ENCODE peak calls at places on chromosome 19, in nine cellular contexts. Y is brain microvascular endothelial cell, I is hepatocyte, J is psoas muscle, R is esophagus squamous epithelium, E is lower lobe of right lung, M is tibial nerve, B is right cardiac atrium, Z is A673. T is an unnamed sample.

GRCh38 chr19:58305932-58306323 is 751 bp downstream of the ERVK3-1 start:
- DNase-seq in Y (no peak), I (peak), J (no peak), R (no peak), E (no peak), M (no peak), B (no peak), Z (no peak), T (no peak)

GRCh38 chr19:1239796-1240737 is 1.5 kb upstream of the ATP5F1D start:
- DNase-seq in Y (peak), I (peak), J (peak), R (no peak), E (peak), M (peak), B (peak), Z (peak), T (peak)

GRCh38 chr19:49094505-49095482 is 9.5 kb downstream of the SNRNP70 start:
- DNase-seq in Y (no peak), I (no peak), J (peak), R (no peak), E (no peak), M (no peak), B (peak), Z (no peak), T (no peak)

GRCh38 chr19:40461669-40462221 is 3.8 kb downstream of the BLVRB start:
- DNase-seq in Y (no peak), I (no peak), J (peak), R (no peak), E (peak), M (no peak), B (peak), Z (no peak), T (peak)

GRCh38 chr19:41531438-41532311 is 44.3 kb upstream of the CEACAM21 start:
- DNase-seq in Y (peak), I (no peak), J (peak), R (peak), E (peak), M (peak), B (peak), Z (peak), T (peak)

GRCh38 chr19:36041831-36042230 is 9.2 kb upstream of the CLIP3 start:
- DNase-seq in Y (peak), I (peak), J (no peak), R (no peak), E (no peak), M (no peak), B (no peak), Z (peak), T (no peak)

GRCh38 chr19:991174-991931 is 7.2 kb downstream of the WDR18 start:
- DNase-seq in Y (peak), I (no peak), J (peak), R (no peak), E (no peak), M (no peak), B (peak), Z (no peak), T (no peak)

GRCh38 chr19:31595521-31595920 is 246.3 kb upstream of the TSHZ3 start:
- DNase-seq in Y (no peak), I (no peak), J (no peak), R (no peak), E (no peak), M (no peak), B (no peak), Z (no peak), T (no peak)

GRCh38 chr19:39148939-39149529 is 23.4 kb downstream of the PAK4 start:
- DNase-seq in Y (no peak), I (no peak), J (no peak), R (no peak), E (no peak), M (no peak), B (no peak), Z (no peak), T (no peak)

GRCh38 chr19:40603071-40603718 is 2.0 kb downstream of the LTBP4 start:
- DNase-seq in Y (no peak), I (peak), J (no peak), R (no peak), E (no peak), M (no peak), B (no peak), Z (peak), T (no peak)

GRCh38 chr19:7928334-7928706 is 2.4 kb upstream of the CTXN1 start:
- DNase-seq in Y (no peak), I (no peak), J (peak), R (no peak), E (no peak), M (no peak), B (peak), Z (no peak), T (no peak)

GRCh38 chr19:39087907-39088686 is 3.9 kb downstream of the ACP7 start:
- DNase-seq in Y (no peak), I (no peak), J (no peak), R (no peak), E (no peak), M (no peak), B (no peak), Z (no peak), T (no peak)

GRCh38 chr19:33054623-33055022 is 10.1 kb downstream of the RHPN2 start:
- DNase-seq in Y (no peak), I (peak), J (no peak), R (no peak), E (peak), M (no peak), B (no peak), Z (no peak), T (peak)

GRCh38 chr19:2613507-2614295 is 88.8 kb downstream of the GNG7 start:
- DNase-seq in Y (no peak), I (peak), J (no peak), R (no peak), E (peak), M (no peak), B (peak), Z (peak), T (no peak)

GRCh38 chr19:9914315-9915207 is 21.8 kb downstream of the OLFM2 start:
- DNase-seq in Y (peak), I (peak), J (peak), R (no peak), E (peak), M (no peak), B (peak), Z (peak), T (peak)

GRCh38 chr19:58476498-58477015 is 405 bp downstream of the ZNF446 start:
- DNase-seq in Y (no peak), I (peak), J (no peak), R (no peak), E (no peak), M (no peak), B (no peak), Z (peak), T (no peak)

GRCh38 chr19:36215276-36216171 is 618 bp downstream of the ZNF146 start:
- DNase-seq in Y (peak), I (peak), J (no peak), R (no peak), E (no peak), M (no peak), B (no peak), Z (peak), T (no peak)

GRCh38 chr19:1651061-1651547 is 1.3 kb downstream of the TCF3 start:
- DNase-seq in Y (no peak), I (peak), J (no peak), R (no peak), E (no peak), M (no peak), B (no peak), Z (peak), T (no peak)

GRCh38 chr19:39833464-39834286 is at the start of gene DYRK1B:
- DNase-seq in Y (peak), I (peak), J (peak), R (peak), E (peak), M (peak), B (peak), Z (peak), T (peak)

GRCh38 chr19:1130801-1131717 is 27.3 kb downstream of the GPX4 start:
- DNase-seq in Y (no peak), I (no peak), J (no peak), R (no peak), E (no peak), M (no peak), B (peak), Z (no peak), T (no peak)

GRCh38 chr19:49512970-49513745 is 697 bp downstream of the FCGRT start:
- DNase-seq in Y (no peak), I (peak), J (peak), R (no peak), E (peak), M (peak), B (peak), Z (peak), T (no peak)

GRCh38 chr19:57305056-57305455 is 15.2 kb upstream of the ZNF543 start:
- DNase-seq in Y (no peak), I (no peak), J (no peak), R (no peak), E (no peak), M (no peak), B (no peak), Z (no peak), T (no peak)

GRCh38 chr19:29247912-29248311 is 35.0 kb upstream of the UQCRFS1 start:
- DNase-seq in Y (no peak), I (peak), J (no peak), R (no peak), E (no peak), M (no peak), B (peak), Z (peak), T (no peak)

GRCh38 chr19:30371157-30371845 is 883 bp upstream of the ZNF536 start:
- DNase-seq in Y (no peak), I (no peak), J (no peak), R (no peak), E (no peak), M (no peak), B (no peak), Z (no peak), T (no peak)

GRCh38 chr19:8459095-8459494 is 14.3 kb downstream of the HNRNPM start:
- DNase-seq in Y (no peak), I (no peak), J (no peak), R (no peak), E (no peak), M (no peak), B (no peak), Z (no peak), T (no peak)

GRCh38 chr19:34120846-34121639 is 51.3 kb upstream of the LSM14A start:
- DNase-seq in Y (peak), I (peak), J (no peak), R (no peak), E (no peak), M (no peak), B (no peak), Z (peak), T (no peak)

GRCh38 chr19:33634361-33635091 is 12.8 kb downstream of the CHST8 start:
- DNase-seq in Y (no peak), I (no peak), J (no peak), R (no peak), E (no peak), M (no peak), B (no peak), Z (no peak), T (no peak)

GRCh38 chr19:31980851-31981250 is 364.6 kb upstream of the ZNF507 start:
- DNase-seq in Y (no peak), I (no peak), J (no peak), R (no peak), E (no peak), M (no peak), B (no peak), Z (no peak), T (no peak)

GRCh38 chr19:35306473-35307246 is 14.7 kb downstream of the MAG start:
- DNase-seq in Y (no peak), I (no peak), J (no peak), R (no peak), E (no peak), M (no peak), B (peak), Z (peak), T (no peak)

GRCh38 chr19:18421371-18421959 is 2.3 kb downstream of the SSBP4 start:
- DNase-seq in Y (no peak), I (no peak), J (no peak), R (no peak), E (peak), M (no peak), B (peak), Z (no peak), T (no peak)

GRCh38 chr19:18424122-18424889 is 5.1 kb downstream of the SSBP4 start:
- DNase-seq in Y (no peak), I (no peak), J (no peak), R (no peak), E (no peak), M (no peak), B (peak), Z (no peak), T (no peak)

GRCh38 chr19:18423258-18424020 is 4.2 kb downstream of the SSBP4 start:
- DNase-seq in Y (no peak), I (no peak), J (no peak), R (no peak), E (peak), M (no peak), B (peak), Z (no peak), T (no peak)

GRCh38 chr19:18420931-18421330 is 1.7 kb downstream of the SSBP4 start:
- DNase-seq in Y (no peak), I (no peak), J (no peak), R (no peak), E (peak), M (no peak), B (peak), Z (no peak), T (no peak)

DNA sequence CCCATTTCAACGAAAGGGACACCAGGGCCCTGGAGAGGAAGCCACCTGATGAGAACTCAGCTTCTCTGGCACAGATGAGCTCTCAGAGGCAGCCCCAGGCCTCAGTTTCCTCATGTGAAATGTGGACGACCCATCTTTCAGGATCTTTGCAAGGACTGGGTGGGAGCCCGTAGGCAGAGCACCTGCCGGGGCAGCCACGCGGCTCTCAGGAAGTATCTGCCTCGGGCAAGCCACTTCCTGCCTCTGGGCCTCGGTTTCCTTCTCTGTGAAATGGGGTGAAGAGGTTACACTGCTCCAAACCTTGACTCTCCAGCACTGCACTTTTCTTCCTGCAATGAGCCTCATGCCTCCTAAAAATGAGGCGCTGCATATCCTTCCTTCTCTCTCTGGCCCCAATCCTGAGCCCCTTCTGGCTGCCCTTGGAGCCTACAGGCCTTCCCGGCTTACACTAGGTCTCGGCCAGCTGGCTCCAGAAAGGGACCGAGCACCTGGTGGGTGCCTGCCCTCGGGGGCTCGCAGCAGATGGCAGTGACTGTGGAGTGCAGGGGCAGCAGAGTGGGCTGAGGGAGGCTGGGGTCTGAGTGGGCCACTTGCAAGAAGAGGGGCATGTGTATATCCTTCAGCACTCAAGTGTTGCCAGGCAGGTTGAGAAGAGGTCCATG is 3.5 kb downstream of the SSBP4 start:
- DNase-seq in Y (no peak), I (no peak), J (no peak), R (no peak), E (peak), M (no peak), B (peak), Z (no peak), T (no peak)
- H3K27ac ChIP-seq in Y (no peak), I (no peak), J (no peak), R (peak), E (no peak), M (peak), B (no peak), Z (peak), T (no peak)

DNA sequence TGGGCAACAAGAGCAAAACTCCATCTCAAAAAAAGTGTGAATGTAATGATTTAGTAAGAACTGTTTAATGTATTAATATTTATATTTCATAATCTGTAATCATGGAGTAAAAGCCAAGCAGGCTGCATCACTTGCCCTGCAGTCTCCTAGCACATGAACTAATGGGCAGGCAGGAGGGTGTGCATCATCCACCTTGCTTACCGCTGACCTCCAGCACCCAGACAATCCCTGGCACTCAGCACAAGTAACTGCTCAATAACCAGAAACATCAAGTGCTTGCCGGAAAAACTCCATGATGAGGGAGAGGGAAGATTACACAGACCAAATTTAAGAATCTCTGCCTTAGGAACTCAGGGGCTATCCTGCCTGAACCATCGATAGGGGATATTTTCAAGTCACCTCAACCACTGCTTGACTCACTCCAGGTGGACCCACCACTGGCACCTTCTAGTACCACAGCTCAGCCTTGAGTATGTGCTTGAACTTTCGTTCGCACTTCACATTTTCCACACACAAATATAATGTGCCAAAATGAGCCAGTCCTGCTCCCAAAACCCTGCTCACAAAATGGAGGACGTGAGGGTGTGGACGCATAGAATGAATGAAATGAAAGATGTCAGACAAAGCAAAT is 18.6 kb downstream of the BRD4 start:
- DNase-seq in Y (no peak), I (no peak), J (no peak), R (no peak), E (no peak), M (no peak), B (no peak), Z (no peak), T (no peak)
- H3K4me3 ChIP-seq in Y (no peak), I (no peak), J (no peak), R (no peak), E (no peak), M (no peak), B (no peak), Z (no peak), T (no peak)

GRCh38 chr19:44590245-44591059 is 22.9 kb upstream of the IGSF23 start:
- DNase-seq in Y (no peak), I (no peak), J (no peak), R (no peak), E (no peak), M (no peak), B (no peak), Z (no peak), T (no peak)
- H3K27ac ChIP-seq in Y (no peak), I (peak), J (no peak), R (no peak), E (peak), M (no peak), B (no peak), Z (no peak), T (no peak)

GRCh38 chr19:46955114-46955812 is 64.4 kb upstream of the NPAS1 start:
- DNase-seq in Y (no peak), I (no peak), J (no peak), R (no peak), E (no peak), M (no peak), B (no peak), Z (peak), T (no peak)
- H3K4me3 ChIP-seq in Y (no peak), I (no peak), J (no peak), R (no peak), E (peak), M (no peak), B (no peak), Z (no peak), T (no peak)

GRCh38 chr19:6061420-6062130 is 48.7 kb downstream of the RFX2 start:
- DNase-seq in Y (no peak), I (no peak), J (peak), R (no peak), E (no peak), M (no peak), B (no peak), Z (no peak), T (peak)

GRCh38 chr19:6060600-6061391 is 49.5 kb downstream of the RFX2 start:
- DNase-seq in Y (no peak), I (peak), J (peak), R (no peak), E (no peak), M (no peak), B (no peak), Z (no peak), T (peak)

GRCh38 chr19:6058411-6059201 is 51.7 kb downstream of the RFX2 start:
- DNase-seq in Y (no peak), I (no peak), J (no peak), R (no peak), E (no peak), M (no peak), B (no peak), Z (no peak), T (no peak)

GRCh38 chr19:6059396-6059947 is 50.8 kb downstream of the RFX2 start:
- DNase-seq in Y (no peak), I (no peak), J (no peak), R (no peak), E (no peak), M (no peak), B (no peak), Z (no peak), T (no peak)

DNA sequence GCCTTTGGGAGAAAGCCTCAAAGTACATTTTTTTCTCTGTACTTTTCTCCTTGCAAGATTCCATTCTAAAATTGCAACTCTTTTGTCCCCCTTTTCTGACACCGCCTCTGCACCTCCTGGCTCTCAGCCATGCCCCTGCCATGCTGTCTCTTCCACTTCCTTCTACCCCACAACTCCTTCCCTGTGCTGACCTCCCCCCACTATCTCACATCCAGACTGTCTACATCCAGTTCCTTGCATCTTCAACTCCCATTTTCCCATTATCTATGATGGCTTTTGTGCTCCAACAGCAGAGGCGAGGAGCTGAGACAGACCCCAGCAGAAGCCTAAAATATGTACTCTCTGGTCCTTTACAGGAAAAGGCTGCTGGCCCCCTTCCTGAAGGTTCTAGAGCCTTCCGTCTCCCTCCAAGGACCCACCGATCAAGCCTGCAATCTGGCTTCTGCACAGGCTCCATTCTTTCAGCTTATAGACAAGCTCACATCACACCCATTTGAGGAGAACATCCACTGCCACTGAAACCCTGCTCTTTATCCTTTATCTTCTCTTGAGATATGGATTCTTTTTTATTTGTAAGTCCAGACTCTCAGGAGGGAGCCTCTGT is 50.2 kb downstream of the RFX2 start:
- DNase-seq in Y (no peak), I (no peak), J (no peak), R (no peak), E (no peak), M (no peak), B (no peak), Z (no peak), T (no peak)
- H3K27ac ChIP-seq in Y (no peak), I (no peak), J (no peak), R (peak), E (peak), M (peak), B (peak), Z (no peak), T (peak)

GRCh38 chr19:51055866-51056265 is 9.0 kb downstream of the KLK13 start:
- DNase-seq in Y (no peak), I (no peak), J (no peak), R (no peak), E (no peak), M (no peak), B (no peak), Z (no peak), T (no peak)
- H3K4me3 ChIP-seq in Y (no peak), I (no peak), J (no peak), R (no peak), E (no peak), M (no peak), B (no peak), Z (no peak), T (no peak)

GRCh38 chr19:5994407-5995165 is 16.6 kb upstream of the RANBP3 start:
- DNase-seq in Y (no peak), I (no peak), J (no peak), R (no peak), E (no peak), M (no peak), B (no peak), Z (no peak), T (no peak)
- H3K27ac ChIP-seq in Y (no peak), I (peak), J (no peak), R (no peak), E (peak), M (no peak), B (no peak), Z (no peak), T (peak)